ENCODE peak calls at places on chromosome X, in six cellular contexts. One of them, this sample, is unnamed.

GRCh38 chrX:68238568-68238967 is 194.7 kb downstream of the OPHN1 start:
- DNase-seq in left kidney: no peak
- DNase-seq in NCI-H524: no peak
- DNase-seq in NCI-H1417: no peak
- DNase-seq in suprapubic skin: no peak
- DNase-seq in NCI-H748 treated with DMSO at 0.1 percent for 48 hours: no peak
- DNase-seq in this sample: no peak

GRCh38 chrX:66677430-66677829 is 38.6 kb upstream of the EDA2R start:
- DNase-seq in NCI-H1417: no peak
- DNase-seq in left kidney: no peak
- DNase-seq in suprapubic skin: no peak
- DNase-seq in NCI-H524: no peak
- DNase-seq in NCI-H748 treated with DMSO at 0.1 percent for 48 hours: no peak
- DNase-seq in this sample: no peak

GRCh38 chrX:39874202-39874816 is 223.4 kb downstream of the BCOR start:
- DNase-seq in suprapubic skin: no peak
- DNase-seq in NCI-H1417: no peak
- DNase-seq in NCI-H524: no peak
- DNase-seq in left kidney: no peak
- DNase-seq in NCI-H748 treated with DMSO at 0.1 percent for 48 hours: no peak
- DNase-seq in this sample: no peak

GRCh38 chrX:23787745-23788118 is 4.8 kb downstream of the SAT1 start:
- DNase-seq in NCI-H1417: no peak
- DNase-seq in suprapubic skin: no peak
- DNase-seq in left kidney: no peak
- DNase-seq in NCI-H748 treated with DMSO at 0.1 percent for 48 hours: no peak
- DNase-seq in NCI-H524: no peak
- DNase-seq in this sample: no peak

GRCh38 chrX:32839781-32840180 is 371.6 kb downstream of the DMD start:
- DNase-seq in NCI-H524: no peak
- DNase-seq in NCI-H748 treated with DMSO at 0.1 percent for 48 hours: no peak
- DNase-seq in left kidney: no peak
- DNase-seq in suprapubic skin: no peak
- DNase-seq in NCI-H1417: no peak
- DNase-seq in this sample: no peak

GRCh38 chrX:40543661-40544328 is 37.0 kb upstream of the ATP6AP2 start:
- DNase-seq in left kidney: peak
- DNase-seq in suprapubic skin: no peak
- DNase-seq in NCI-H1417: peak
- DNase-seq in NCI-H748 treated with DMSO at 0.1 percent for 48 hours: peak
- DNase-seq in NCI-H524: peak
- DNase-seq in this sample: no peak

GRCh38 chrX:69388526-69388925 is 115.6 kb upstream of the NALF2 start:
- DNase-seq in suprapubic skin: no peak
- DNase-seq in NCI-H748 treated with DMSO at 0.1 percent for 48 hours: no peak
- DNase-seq in NCI-H524: peak
- DNase-seq in NCI-H1417: no peak
- DNase-seq in left kidney: no peak
- DNase-seq in this sample: no peak

GRCh38 chrX:150478496-150479492 is 89.6 kb upstream of the MTM1 start:
- DNase-seq in NCI-H1417: no peak
- DNase-seq in left kidney: no peak
- DNase-seq in suprapubic skin: no peak
- DNase-seq in NCI-H524: no peak
- DNase-seq in NCI-H748 treated with DMSO at 0.1 percent for 48 hours: no peak
- DNase-seq in this sample: no peak

GRCh38 chrX:38803609-38804480 is 2.6 kb downstream of the MID1IP1 start:
- DNase-seq in suprapubic skin: peak
- DNase-seq in NCI-H524: peak
- DNase-seq in left kidney: peak
- DNase-seq in NCI-H748 treated with DMSO at 0.1 percent for 48 hours: peak
- DNase-seq in NCI-H1417: peak
- DNase-seq in this sample: peak

GRCh38 chrX:39477438-39478120 is 620.2 kb downstream of the BCOR start:
- DNase-seq in NCI-H524: peak
- DNase-seq in NCI-H748 treated with DMSO at 0.1 percent for 48 hours: peak
- DNase-seq in suprapubic skin: peak
- DNase-seq in NCI-H1417: peak
- DNase-seq in left kidney: peak
- DNase-seq in this sample: no peak

GRCh38 chrX:65196758-65197371 is 220.6 kb upstream of the ZC4H2 start:
- DNase-seq in NCI-H748 treated with DMSO at 0.1 percent for 48 hours: no peak
- DNase-seq in NCI-H524: peak
- DNase-seq in suprapubic skin: no peak
- DNase-seq in left kidney: peak
- DNase-seq in NCI-H1417: peak
- DNase-seq in this sample: no peak

GRCh38 chrX:133544105-133544504 is 128.8 kb upstream of the GPC4 start:
- DNase-seq in suprapubic skin: peak
- DNase-seq in NCI-H748 treated with DMSO at 0.1 percent for 48 hours: no peak
- DNase-seq in left kidney: no peak
- DNase-seq in NCI-H524: no peak
- DNase-seq in NCI-H1417: no peak
- DNase-seq in this sample: no peak

GRCh38 chrX:108312011-108312410 is 126.2 kb downstream of the COL4A6 start:
- DNase-seq in NCI-H1417: no peak
- DNase-seq in NCI-H748 treated with DMSO at 0.1 percent for 48 hours: no peak
- DNase-seq in suprapubic skin: no peak
- DNase-seq in left kidney: no peak
- DNase-seq in NCI-H524: no peak
- DNase-seq in this sample: no peak

GRCh38 chrX:137212078-137212632 is 178.4 kb upstream of the GPR101 start:
- DNase-seq in left kidney: no peak
- DNase-seq in NCI-H524: no peak
- DNase-seq in suprapubic skin: no peak
- DNase-seq in NCI-H1417: peak
- DNase-seq in NCI-H748 treated with DMSO at 0.1 percent for 48 hours: no peak
- DNase-seq in this sample: no peak

GRCh38 chrX:79573760-79574159 is 206.6 kb upstream of the ITM2A start:
- DNase-seq in NCI-H1417: no peak
- DNase-seq in left kidney: peak
- DNase-seq in NCI-H748 treated with DMSO at 0.1 percent for 48 hours: no peak
- DNase-seq in NCI-H524: no peak
- DNase-seq in suprapubic skin: no peak
- DNase-seq in this sample: no peak

This sample was measured in NCI-H2171.